ENCODE peak calls at places on chromosomes 16 and 17, in seven cellular contexts. S, N, C, Z, K, P and I are unnamed samples. For H3K27me3, the result is how much of the 10 kb centered on the place peaks cover.

GRCh38 chr16:72990003-72990521 is 57.9 kb downstream of the ZFHX3 start:
- DNase-seq in N (no peak), C (peak), Z (peak), P (peak), S (peak), K (peak), I (peak)

GRCh38 chr17:30236807-30237206 is 1.3 kb upstream of the SLC6A4 start:
- DNase-seq in N (no peak), P (peak), Z (peak), K (peak), C (peak), S (peak), I (no peak)

GRCh38 chr16:6447046-6447445 is 885.6 kb upstream of the RBFOX1 start:
- DNase-seq in P (no peak), N (no peak), S (no peak), Z (no peak), K (no peak), C (no peak), I (no peak)

GRCh38 chr17:15290186-15290536 is 25.0 kb upstream of the PMP22 start:
- DNase-seq in P (no peak), Z (no peak), C (no peak), S (no peak), K (no peak), N (no peak), I (no peak)

GRCh38 chr17:48052956-48053757 is 5.0 kb downstream of the NFE2L1 start:
- DNase-seq in P (peak), K (no peak), S (peak), C (peak), Z (no peak), N (peak), I (no peak)

GRCh38 chr17:10062757-10063385 is 135.5 kb downstream of the GAS7 start:
- DNase-seq in Z (no peak), N (no peak), S (no peak), K (no peak), C (no peak), P (no peak), I (no peak)

GRCh38 chr17:9230346-9230745 is 209.0 kb downstream of the NTN1 start:
- DNase-seq in K (no peak), P (peak), S (no peak), Z (no peak), C (no peak), N (no peak), I (no peak)

GRCh38 chr16:25433388-25433787 is 175.7 kb upstream of the ZKSCAN2 start:
- DNase-seq in S (no peak), C (no peak), K (no peak), P (no peak), N (no peak), Z (no peak), I (no peak)

GRCh38 chr17:1898332-1898731 is 68.5 kb downstream of the RPA1 start:
- DNase-seq in S (no peak), K (no peak), N (no peak), C (no peak), Z (no peak), P (no peak), I (no peak)

GRCh38 chr17:75785016-75785769 is 587 bp downstream of the UNK start:
- DNase-seq in N (peak), K (peak), Z (peak), S (peak), P (peak), C (peak), I (peak)

GRCh38 chr17:67657596-67657995 is 60.1 kb upstream of the NOL11 start:
- DNase-seq in N (no peak), C (no peak), Z (no peak), P (no peak), K (no peak), S (no peak), I (no peak)

GRCh38 chr16:65600629-65601028 is 478.8 kb upstream of the CDH11 start:
- DNase-seq in C (no peak), P (no peak), Z (no peak), K (no peak), S (no peak), N (no peak), I (no peak)

GRCh38 chr17:8056232-8056975 is 17.5 kb downstream of the ALOX15B start:
- DNase-seq in K (no peak), N (no peak), P (peak), S (peak), C (no peak), Z (peak), I (peak)

GRCh38 chr16:85354623-85355514 is 242.6 kb upstream of the CIBAR2 start:
- DNase-seq in S (peak), P (peak), Z (no peak), C (no peak), K (no peak), N (no peak), I (peak)

GRCh38 chr17:44645341-44645740 is 10.9 kb upstream of the MEIOC start:
- DNase-seq in Z (no peak), C (no peak), S (no peak), K (no peak), N (no peak), P (no peak), I (no peak)

GRCh38 chr17:44651228-44651627 is 5.0 kb upstream of the MEIOC start:
- DNase-seq in N (no peak), C (no peak), S (no peak), Z (no peak), P (no peak), K (no peak), I (no peak)

GRCh38 chr17:44652727-44653126 is 3.5 kb upstream of the MEIOC start:
- DNase-seq in N (no peak), Z (no peak), P (no peak), C (no peak), S (no peak), K (no peak), I (no peak)

GRCh38 chr17:44646280-44646679 is 10.0 kb upstream of the MEIOC start:
- DNase-seq in C (no peak), P (no peak), S (no peak), K (no peak), N (no peak), Z (no peak), I (no peak)

DNA sequence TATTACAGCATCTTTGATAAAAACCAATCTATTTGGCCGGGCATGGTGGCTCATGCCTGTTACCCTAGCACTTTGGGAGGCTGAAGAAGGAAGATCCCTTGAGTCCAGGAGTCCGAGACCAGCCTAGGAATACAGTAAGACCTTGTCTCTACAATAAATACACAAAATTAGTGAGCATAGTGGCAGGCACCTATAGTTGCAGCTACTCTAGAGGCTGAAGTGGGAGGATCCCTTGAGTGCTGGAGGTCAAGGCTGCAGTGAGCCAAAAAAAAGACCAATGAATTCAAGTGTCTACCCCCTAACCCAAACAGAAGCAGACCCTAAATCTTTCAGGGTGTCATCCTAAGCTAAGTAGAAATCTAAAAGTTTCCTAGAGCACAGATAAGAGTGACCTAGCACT is 7.3 kb upstream of the MEIOC start:
- DNase-seq in P (no peak), Z (no peak), S (no peak), K (no peak), N (no peak), C (no peak), I (no peak)
- H3K27me3 ChIP-seq in P (under half), Z (under half), S (under half), K (under half), N (under half), C (under half), I (under half)

DNA sequence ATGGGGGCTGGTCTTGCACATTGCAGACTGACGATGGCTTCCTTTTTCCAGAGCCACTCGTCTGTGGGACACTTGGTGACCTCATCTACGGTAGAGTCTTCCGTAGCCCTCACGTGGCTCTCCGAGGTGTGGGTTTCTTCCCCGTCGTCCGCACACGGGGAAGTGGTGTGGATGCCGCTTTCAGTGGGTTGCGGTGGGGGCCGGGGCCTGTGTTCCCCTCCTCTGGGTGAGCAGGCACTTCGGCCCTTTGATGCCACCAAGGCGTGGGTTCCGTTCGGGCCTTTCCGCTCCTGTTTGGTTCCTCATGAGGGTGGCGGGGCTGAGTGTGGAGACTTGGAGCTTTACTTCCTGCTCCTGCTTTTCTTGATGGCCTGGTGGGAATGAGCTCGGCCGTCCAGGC is 21.4 kb downstream of the BAIAP2 start:
- DNase-seq in P (no peak), N (no peak), S (no peak), K (no peak), C (no peak), Z (no peak), I (no peak)
- H3K27me3 ChIP-seq in P (under half), N (under half), S (under half), K (under half), C (under half), Z (under half), I (under half)

GRCh38 chr17:77696151-77696719 is 262.3 kb upstream of the TNRC6C start:
- DNase-seq in K (peak), P (no peak), S (peak), Z (no peak), C (peak), N (no peak), I (no peak)

GRCh38 chr17:77695386-77695785 is 263.1 kb upstream of the TNRC6C start:
- DNase-seq in K (no peak), C (no peak), N (no peak), P (no peak), S (no peak), Z (no peak), I (no peak)

GRCh38 chr17:77698903-77699615 is 259.4 kb upstream of the TNRC6C start:
- DNase-seq in N (no peak), Z (no peak), S (no peak), C (no peak), K (no peak), P (no peak), I (no peak)

GRCh38 chr17:77696720-77697460 is 261.6 kb upstream of the TNRC6C start:
- DNase-seq in P (no peak), N (peak), S (peak), Z (no peak), C (peak), K (peak), I (no peak)

DNA sequence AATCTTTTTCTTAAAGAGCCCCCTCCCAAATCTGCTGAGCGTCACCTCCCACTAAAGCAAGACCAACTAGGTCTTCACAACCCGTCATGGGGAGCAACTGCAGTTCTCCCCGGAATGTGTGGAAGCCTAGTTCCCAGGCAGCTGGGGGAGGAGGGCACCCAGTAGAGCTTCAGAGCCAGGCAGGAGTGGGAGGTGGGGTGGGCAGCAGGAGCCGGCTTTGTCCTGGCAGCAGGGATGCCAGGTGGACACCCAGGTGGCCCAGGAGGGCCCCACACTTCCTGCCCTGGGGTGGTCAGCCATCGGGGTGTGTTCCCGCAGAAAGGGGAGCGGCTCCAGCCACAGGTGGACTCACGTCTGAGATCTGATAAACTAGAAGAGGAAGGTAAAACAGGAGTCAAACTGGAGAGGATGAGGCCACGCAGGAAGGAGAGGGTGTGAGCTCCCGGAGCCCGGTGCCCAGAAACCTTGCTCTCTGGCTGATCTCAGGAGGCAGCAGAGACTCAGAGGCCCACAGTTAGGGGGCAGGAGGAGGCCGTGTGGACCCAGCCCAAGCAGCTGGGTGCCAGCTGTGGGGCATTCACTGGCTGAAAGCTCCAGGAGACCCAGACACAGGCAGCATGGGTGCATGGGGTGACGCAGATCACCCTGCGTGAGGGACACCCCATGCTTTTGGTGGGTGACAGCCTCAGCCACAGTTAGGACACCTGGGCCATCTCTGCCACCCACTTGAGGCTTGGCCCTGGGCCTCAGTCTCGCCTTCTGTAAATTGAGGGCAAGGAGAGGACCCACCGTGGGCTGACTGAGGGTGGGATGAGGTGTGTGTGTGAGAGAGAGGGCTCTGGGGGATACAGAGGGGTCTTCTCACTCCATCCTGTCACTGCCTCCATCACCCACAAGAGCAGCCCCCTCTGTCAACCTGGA is 260.8 kb upstream of the TNRC6C start:
- DNase-seq in N (no peak), Z (no peak), C (no peak), P (no peak), K (no peak), S (no peak), I (no peak)
- H3K27me3 ChIP-seq in N (under half), Z (under half), C (under half), P (under half), K (under half), S (half or more), I (under half)

GRCh38 chr16:1282275-1282995 is 26.6 kb downstream of the TPSD1 start:
- DNase-seq in C (no peak), K (no peak), S (no peak), P (no peak), Z (no peak), N (no peak), I (no peak)
- H3K27me3 ChIP-seq in C (under half), K (under half), S (under half), P (under half), Z (under half), N (under half), I (under half)

GRCh38 chr16:4868573-4868972 is 21.3 kb downstream of the UBN1 start:
- DNase-seq in K (no peak), C (no peak), N (no peak), S (peak), Z (no peak), P (no peak), I (no peak)
- H3K27me3 ChIP-seq in K (under half), C (under half), N (under half), S (under half), Z (under half), P (under half), I (under half)

GRCh38 chr17:54882950-54883349 is 17.7 kb upstream of the TOM1L1 start:
- DNase-seq in Z (no peak), N (no peak), S (no peak), C (no peak), P (no peak), K (no peak), I (no peak)
- H3K27me3 ChIP-seq in Z (under half), N (under half), S (under half), C (under half), P (under half), K (under half), I (under half)

GRCh38 chr16:88442811-88443576 is 10.1 kb upstream of the ZFPM1 start:
- DNase-seq in N (peak), K (peak), S (peak), C (peak), Z (peak), P (peak), I (peak)
- H3K27me3 ChIP-seq in N (under half), K (under half), S (under half), C (under half), Z (under half), P (under half), I (under half)

DNA sequence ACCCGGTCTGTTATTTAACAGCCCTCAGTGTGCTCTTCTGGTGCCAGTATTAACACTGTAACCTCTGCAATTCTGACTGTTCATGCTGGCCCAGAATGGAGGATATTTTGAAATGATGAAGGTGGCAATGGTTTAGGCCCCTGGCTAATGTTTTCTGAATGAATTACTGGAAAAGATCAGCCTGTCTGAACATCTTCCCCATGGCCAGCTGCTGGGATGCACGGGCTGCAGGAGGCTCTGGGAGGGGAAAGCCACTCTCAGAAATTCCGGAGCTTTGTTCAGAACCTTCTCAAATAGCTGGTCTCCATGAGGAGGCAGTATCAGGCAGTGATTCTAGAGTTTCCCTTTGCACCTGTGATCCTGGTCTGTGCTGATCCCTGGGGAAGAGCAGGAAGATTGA is 5.0 kb downstream of the SLC6A2 start:
- DNase-seq in S (no peak), Z (no peak), P (no peak), C (peak), N (no peak), K (peak), I (no peak)
- H3K27me3 ChIP-seq in S (under half), Z (under half), P (under half), C (under half), N (under half), K (under half), I (under half)